ENCODE peak calls at places on chromosomes 6 and 20, in nine cellular contexts. J is BJ, T is vagina, H is ovary, Q is fibroblast of pulmonary artery, W is breast epithelium, O is B cell, Z is tibial nerve, F is left ventricle myocardium inferior. V is an unnamed sample.

GRCh38 chr20:52190437-52191131 is 995 bp downstream of the ZFP64 start:
- DNase-seq in J (no peak), T (no peak), H (peak), Q (peak), W (no peak), O (peak), Z (peak), F (peak), V (no peak)

GRCh38 chr20:62405981-62406513 is 1.0 kb downstream of the CABLES2 start:
- DNase-seq in J (no peak), T (no peak), H (no peak), Q (no peak), W (no peak), O (no peak), Z (no peak), F (no peak), V (no peak)

GRCh38 chr20:37315293-37316110 is 26.0 kb downstream of the MANBAL start:
- DNase-seq in J (peak), T (no peak), H (peak), Q (peak), W (no peak), O (peak), Z (peak), F (peak), V (no peak)

GRCh38 chr6:10030942-10031537 is 383.8 kb downstream of the TFAP2A start:
- DNase-seq in J (no peak), T (no peak), H (no peak), Q (no peak), W (no peak), O (no peak), Z (no peak), F (no peak), V (no peak)

GRCh38 chr20:62804632-62805364 is at the start of gene OGFR:
- DNase-seq in J (no peak), T (no peak), H (peak), Q (peak), W (no peak), O (peak), Z (peak), F (peak), V (no peak)

GRCh38 chr6:28880894-28881780 is 42.6 kb downstream of the TRIM27 start:
- DNase-seq in J (no peak), T (no peak), H (peak), Q (peak), W (peak), O (peak), Z (peak), F (peak), V (no peak)

GRCh38 chr6:107328081-107328480 is 131.3 kb downstream of the PDSS2 start:
- DNase-seq in J (no peak), T (no peak), H (no peak), Q (no peak), W (no peak), O (no peak), Z (no peak), F (no peak), V (no peak)

GRCh38 chr6:15296249-15296648 is 50.4 kb downstream of the JARID2 start:
- DNase-seq in J (no peak), T (no peak), H (no peak), Q (no peak), W (no peak), O (no peak), Z (no peak), F (no peak), V (no peak)

GRCh38 chr6:20674664-20675063 is 140.4 kb downstream of the CDKAL1 start:
- DNase-seq in J (no peak), T (no peak), H (no peak), Q (no peak), W (no peak), O (no peak), Z (no peak), F (no peak), V (no peak)

DNA sequence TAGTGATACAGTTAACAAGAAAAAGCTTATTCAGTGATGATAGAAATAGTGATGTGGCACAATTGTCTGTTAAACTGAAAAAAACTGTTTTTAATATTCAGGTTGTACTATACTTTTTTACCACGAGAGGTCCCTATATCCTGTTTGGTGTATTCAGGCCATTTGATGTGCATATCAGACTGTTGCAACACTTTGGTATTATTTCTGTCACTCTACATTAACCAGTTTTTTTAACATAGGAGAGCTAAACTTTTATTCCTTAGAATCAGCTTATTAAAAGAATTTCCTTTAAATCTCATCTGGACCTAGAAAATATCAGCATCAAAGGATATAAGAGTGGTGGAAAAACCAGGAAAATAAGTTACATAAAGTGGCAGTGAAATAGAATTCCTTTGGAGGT is 36.8 kb downstream of the TSPYL4 start:
- DNase-seq in J (no peak), T (no peak), H (no peak), Q (peak), W (no peak), O (no peak), Z (no peak), F (no peak), V (no peak)
- TF ChIP-seq CTCF in J (peak), T (peak), H (peak), Q (peak), W (peak), O (peak), Z (peak), F (peak), V (peak)

DNA sequence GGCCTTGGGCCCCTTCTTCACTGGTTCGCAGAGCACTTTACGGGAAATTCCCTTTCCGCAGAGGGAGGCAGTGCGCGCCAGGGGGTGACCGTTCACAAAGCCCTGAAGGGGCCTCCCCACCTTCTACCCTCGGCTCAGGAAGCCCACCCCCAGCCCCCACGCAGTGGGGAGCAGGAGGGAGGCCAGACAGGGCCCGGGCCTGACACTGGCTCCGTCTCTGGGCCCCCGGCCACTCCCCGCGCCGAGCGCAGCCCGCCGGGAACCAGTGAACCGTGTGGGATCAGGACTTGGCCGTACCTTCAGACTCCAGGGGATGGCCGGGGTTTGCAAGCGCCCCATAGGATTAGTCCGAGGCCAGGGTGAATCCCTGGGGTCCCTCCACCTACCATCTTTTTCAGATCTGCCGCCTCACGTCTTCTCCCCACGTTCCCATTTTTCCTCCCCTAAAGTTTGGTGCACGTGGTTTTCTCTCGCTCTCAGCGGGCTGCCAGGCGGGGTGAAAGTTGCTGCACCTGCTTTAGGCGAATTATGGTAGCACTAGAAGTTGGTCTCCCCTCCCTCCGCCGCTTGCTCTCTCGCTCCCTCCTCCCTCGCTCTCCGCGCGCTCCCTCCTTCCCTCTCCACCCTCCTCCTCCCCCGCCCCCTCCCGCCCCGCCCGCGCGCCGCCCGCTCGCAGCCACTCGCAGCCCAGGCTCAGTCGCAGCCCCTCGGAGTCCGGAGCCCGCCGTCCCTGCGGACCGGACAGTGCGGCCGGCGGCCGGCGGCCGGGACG is at the start of gene FOXP4:
- DNase-seq in J (peak), T (no peak), H (peak), Q (peak), W (peak), O (peak), Z (peak), F (peak), V (peak)
- TF ChIP-seq CTCF in J (peak), T (no peak), H (no peak), Q (no peak), W (no peak), O (no peak), Z (no peak), F (no peak), V (no peak)

GRCh38 chr6:2695464-2696095 is 55.1 kb downstream of the MYLK4 start:
- DNase-seq in J (no peak), T (no peak), H (no peak), Q (peak), W (no peak), O (no peak), Z (no peak), F (no peak), V (no peak)
- TF ChIP-seq CTCF in J (peak), T (no peak), H (no peak), Q (peak), W (peak), O (peak), Z (no peak), F (peak), V (peak)

GRCh38 chr20:25221592-25222460 is 26.1 kb upstream of the PYGB start:
- DNase-seq in J (no peak), T (no peak), H (no peak), Q (no peak), W (no peak), O (no peak), Z (peak), F (peak), V (no peak)

GRCh38 chr20:25218492-25218891 is 23.0 kb downstream of the ENTPD6 start:
- DNase-seq in J (no peak), T (peak), H (no peak), Q (no peak), W (no peak), O (no peak), Z (no peak), F (no peak), V (no peak)

GRCh38 chr20:25219365-25219764 is 23.9 kb downstream of the ENTPD6 start:
- DNase-seq in J (no peak), T (peak), H (no peak), Q (no peak), W (no peak), O (no peak), Z (no peak), F (no peak), V (no peak)

GRCh38 chr20:25220810-25221591 is 25.5 kb downstream of the ENTPD6 start:
- DNase-seq in J (no peak), T (no peak), H (no peak), Q (no peak), W (no peak), O (no peak), Z (no peak), F (peak), V (no peak)

DNA sequence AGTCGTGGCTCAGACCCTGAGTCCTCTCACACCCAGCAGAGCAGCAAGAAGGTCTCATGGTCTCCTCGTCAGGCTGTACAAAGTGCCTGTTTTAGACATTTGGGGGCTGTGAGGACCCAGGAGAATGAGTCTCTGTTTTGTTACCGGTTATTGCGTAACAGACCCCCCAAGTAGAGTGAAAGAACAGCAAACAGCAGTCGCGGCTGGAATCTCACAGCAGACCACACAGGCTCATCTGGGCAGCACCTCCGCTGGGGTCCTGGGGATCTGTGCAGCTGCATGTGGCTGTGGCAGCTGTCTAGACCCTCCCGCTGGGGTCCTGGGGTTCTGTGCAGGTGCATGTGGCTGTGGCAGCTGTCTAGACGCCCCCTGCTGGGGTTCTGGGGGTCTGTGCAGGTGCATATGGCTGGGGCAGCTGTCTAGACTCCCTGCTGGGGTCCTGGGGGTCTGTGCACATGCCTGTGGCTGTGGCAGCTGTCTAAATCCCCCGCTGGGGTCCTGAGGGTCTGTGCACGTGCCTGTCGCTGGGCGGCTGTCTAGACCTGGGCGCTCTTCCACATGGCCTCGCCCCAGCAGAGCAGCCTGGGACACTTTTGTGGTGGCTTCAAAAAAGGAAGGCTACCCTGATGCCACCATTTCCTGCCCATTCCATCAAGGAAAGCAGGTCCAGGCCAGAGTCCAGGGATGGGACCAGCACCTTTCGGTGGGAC is 24.7 kb downstream of the ENTPD6 start:
- DNase-seq in J (no peak), T (no peak), H (no peak), Q (no peak), W (no peak), O (no peak), Z (peak), F (no peak), V (no peak)
- TF ChIP-seq CTCF in J (peak), T (no peak), H (no peak), Q (peak), W (no peak), O (peak), Z (no peak), F (peak), V (peak)

GRCh38 chr20:15867899-15868298 is 705.3 kb downstream of the KIF16B start:
- DNase-seq in J (no peak), T (no peak), H (no peak), Q (no peak), W (no peak), O (no peak), Z (no peak), F (no peak), V (no peak)
- TF ChIP-seq CTCF in J (peak), T (no peak), H (no peak), Q (no peak), W (no peak), O (no peak), Z (no peak), F (no peak), V (no peak)

GRCh38 chr6:157158897-157159296 is 164.4 kb downstream of the TMEM242 start:
- DNase-seq in J (no peak), T (no peak), H (no peak), Q (no peak), W (no peak), O (no peak), Z (no peak), F (no peak), V (no peak)
- TF ChIP-seq CTCF in J (no peak), T (no peak), H (no peak), Q (peak), W (no peak), O (no peak), Z (no peak), F (peak), V (no peak)

GRCh38 chr6:3825851-3826581 is 23.2 kb upstream of the FAM50B start:
- DNase-seq in J (peak), T (no peak), H (peak), Q (peak), W (peak), O (no peak), Z (peak), F (peak), V (peak)

GRCh38 chr6:3823671-3824070 is 25.5 kb upstream of the FAM50B start:
- DNase-seq in J (no peak), T (no peak), H (no peak), Q (no peak), W (no peak), O (no peak), Z (no peak), F (no peak), V (no peak)

GRCh38 chr6:3822747-3823445 is 26.3 kb upstream of the FAM50B start:
- DNase-seq in J (no peak), T (no peak), H (no peak), Q (peak), W (peak), O (no peak), Z (no peak), F (no peak), V (no peak)

GRCh38 chr6:3829285-3829684 is 19.9 kb upstream of the FAM50B start:
- DNase-seq in J (no peak), T (no peak), H (no peak), Q (no peak), W (no peak), O (no peak), Z (no peak), F (no peak), V (no peak)

DNA sequence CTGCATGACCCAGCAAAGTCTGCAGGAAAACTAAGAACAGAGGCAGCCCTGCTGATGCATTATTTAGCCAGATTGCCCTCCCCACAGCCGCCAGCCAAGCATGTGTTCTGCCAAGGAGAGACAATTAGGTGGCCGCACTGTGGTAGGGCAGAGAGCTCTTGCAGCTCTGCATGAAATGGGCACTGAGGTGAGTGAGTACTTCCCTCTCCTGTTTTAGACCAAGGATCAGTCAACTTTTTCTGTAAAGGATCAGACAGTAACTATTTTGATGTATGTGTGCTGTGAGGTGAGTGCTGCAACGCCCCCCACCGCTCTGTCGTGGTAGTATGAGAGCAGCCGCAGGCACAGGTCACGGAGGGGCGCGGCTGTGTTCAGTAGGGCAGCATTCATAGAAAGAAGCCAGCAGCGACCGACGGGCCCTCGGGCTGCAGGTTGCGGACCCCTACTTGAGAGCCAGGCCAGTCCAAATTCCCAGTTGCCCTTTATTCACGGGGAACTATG is 23.8 kb upstream of the FAM50B start:
- DNase-seq in J (no peak), T (no peak), H (peak), Q (peak), W (peak), O (no peak), Z (peak), F (peak), V (no peak)
- TF ChIP-seq CTCF in J (peak), T (peak), H (no peak), Q (peak), W (peak), O (no peak), Z (peak), F (peak), V (peak)

GRCh38 chr20:49812463-49813304 is at the start of gene SLC9A8:
- DNase-seq in J (peak), T (no peak), H (peak), Q (peak), W (peak), O (peak), Z (peak), F (peak), V (peak)
- TF ChIP-seq CTCF in J (peak), T (no peak), H (peak), Q (peak), W (no peak), O (peak), Z (peak), F (peak), V (peak)

DNA sequence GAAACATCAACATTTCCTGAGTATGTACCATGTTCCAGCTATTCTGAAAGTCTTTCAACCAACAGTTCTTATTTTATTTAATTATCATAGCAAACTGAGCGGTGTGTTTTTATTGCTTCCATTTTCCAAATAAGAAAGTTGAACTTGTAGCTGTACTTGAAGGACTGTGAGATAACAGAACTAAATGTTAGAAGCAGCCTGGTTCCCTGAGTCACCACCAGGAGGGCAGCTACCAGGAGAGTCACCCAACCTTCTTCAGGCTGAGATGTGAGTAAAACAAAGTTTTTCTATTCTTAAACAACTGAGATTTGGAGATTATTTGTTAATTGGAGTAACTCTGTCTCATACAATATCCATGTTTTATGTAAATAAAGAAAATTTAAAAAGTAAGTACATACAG is 403.4 kb downstream of the PKHD1 start:
- DNase-seq in J (no peak), T (no peak), H (no peak), Q (no peak), W (no peak), O (no peak), Z (no peak), F (no peak), V (no peak)
- TF ChIP-seq CTCF in J (no peak), T (no peak), H (no peak), Q (no peak), W (no peak), O (no peak), Z (no peak), F (peak), V (no peak)

DNA sequence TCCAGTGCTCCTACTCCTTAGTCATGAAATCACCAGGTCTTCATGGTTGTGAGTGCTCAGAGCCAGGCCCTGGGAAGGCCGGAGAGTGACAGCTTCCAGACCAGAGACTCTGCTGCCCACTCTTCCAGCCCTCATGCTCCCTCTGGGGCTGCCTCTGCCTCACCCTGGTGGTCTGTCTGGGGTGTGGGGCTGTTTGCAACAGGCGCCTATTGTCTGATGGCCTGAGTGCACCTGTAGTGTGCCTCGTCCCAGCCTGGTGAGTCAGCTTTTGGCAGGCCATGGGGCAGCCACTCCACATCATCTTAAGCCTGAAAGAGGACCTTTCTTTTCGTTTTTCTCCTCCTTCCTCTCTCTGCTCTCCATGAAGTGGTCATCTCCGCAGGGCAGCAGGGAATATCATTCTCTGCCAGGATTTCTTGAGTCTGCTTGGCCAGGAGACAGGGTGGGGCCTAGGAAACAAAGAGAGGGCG is 173.8 kb downstream of the VEGFA start:
- DNase-seq in J (no peak), T (no peak), H (no peak), Q (no peak), W (no peak), O (no peak), Z (no peak), F (no peak), V (no peak)
- TF ChIP-seq CTCF in J (no peak), T (no peak), H (no peak), Q (no peak), W (no peak), O (no peak), Z (no peak), F (no peak), V (no peak)

V was measured in kidney epithelial cell.